ENCODE peak calls at places on chromosome 15, in eight cellular contexts. G is mesendoderm, K is neural progenitor cell, V is AG10803, D is left ventricle myocardium inferior, U is pancreas, H is right lobe of liver, Q is IMR-90. O is an unnamed sample.

GRCh38 chr15:89998141-89998661 is 2.9 kb upstream of the ZNF710 start:
- DNase-seq in G (peak; percentile 55), K (no peak), V (peak; percentile 52), D (no peak), U (peak; percentile 73), H (no peak), Q (peak; percentile 85), O (no peak)

GRCh38 chr15:23859008-23859407 is 171.9 kb upstream of the NDN start:
- DNase-seq in G (no peak), K (no peak), V (no peak), D (no peak), U (no peak), H (no peak), Q (no peak), O (no peak)

GRCh38 chr15:32878849-32879795 is 161.3 kb downstream of the GREM1 start:
- DNase-seq in G (peak; percentile 50), K (no peak), V (peak; percentile 67), D (no peak), U (no peak), H (no peak), Q (no peak), O (no peak)

GRCh38 chr15:56365075-56365711 is at the start of gene TEX9:
- DNase-seq in G (peak; percentile 94), K (peak; percentile 93), V (peak; percentile 81), D (peak; percentile 84), U (peak; percentile 88), H (peak; percentile 90), Q (peak; percentile 80), O (peak; percentile 92)

GRCh38 chr15:31465083-31465955 is 138.7 kb downstream of the KLF13 start:
- DNase-seq in G (no peak), K (no peak), V (no peak), D (no peak), U (no peak), H (no peak), Q (no peak), O (no peak)

GRCh38 chr15:56205061-56205876 is 38.4 kb downstream of the RFX7 start:
- DNase-seq in G (no peak), K (no peak), V (peak; percentile 61), D (no peak), U (no peak), H (no peak), Q (peak; percentile 31), O (no peak)

GRCh38 chr15:35019401-35020327 is 31.6 kb upstream of the ZNF770 start:
- DNase-seq in G (peak; percentile 74), K (no peak), V (peak; percentile 41), D (no peak), U (no peak), H (no peak), Q (peak; percentile 10), O (peak; percentile 12)

GRCh38 chr15:60733196-60733595 is 254.3 kb upstream of the ICE2 start:
- DNase-seq in G (no peak), K (no peak), V (no peak), D (no peak), U (no peak), H (no peak), Q (no peak), O (no peak)

GRCh38 chr15:83655237-83655616 is 1.3 kb downstream of the ADAMTSL3 start:
- DNase-seq in G (no peak), K (no peak), V (no peak), D (no peak), U (no peak), H (no peak), Q (no peak), O (no peak)

GRCh38 chr15:22895465-22896190 is 57.2 kb downstream of the NIPA2 start:
- DNase-seq in G (peak; percentile 85), K (no peak), V (no peak), D (no peak), U (no peak), H (no peak), Q (peak; percentile 34), O (no peak)

GRCh38 chr15:99732711-99733267 is 448 bp downstream of the LYSMD4 start:
- DNase-seq in G (no peak), K (peak; percentile 63), V (no peak), D (peak; percentile 35), U (peak; percentile 61), H (peak; percentile 80), Q (no peak), O (peak; percentile 42)

GRCh38 chr15:40150163-40150925 is 10.5 kb upstream of the BUB1B start:
- DNase-seq in G (no peak), K (no peak), V (peak; percentile 31), D (no peak), U (peak; percentile 47), H (no peak), Q (peak; percentile 48), O (no peak)

GRCh38 chr15:55742498-55742926 is 440 bp downstream of the PRTG start:
- DNase-seq in G (no peak), K (peak; percentile 66), V (no peak), D (peak; percentile 17), U (peak; percentile 20), H (peak; percentile 24), Q (peak; percentile 22), O (no peak)

GRCh38 chr15:54660356-54660755 is 536.4 kb downstream of the RSL24D1 start:
- DNase-seq in G (no peak), K (no peak), V (no peak), D (no peak), U (no peak), H (no peak), Q (no peak), O (no peak)
- H3K4me3 ChIP-seq in G (no peak overlapping the region), K (no peak overlapping the region), V (no peak overlapping the region), D (no peak overlapping the region), U (no peak overlapping the region), H (no peak overlapping the region), Q (no peak overlapping the region), O (no peak overlapping the region)

GRCh38 chr15:70690012-70690411 is 73.3 kb downstream of the UACA start:
- DNase-seq in G (no peak), K (no peak), V (no peak), D (no peak), U (no peak), H (no peak), Q (no peak), O (no peak)
- H3K4me3 ChIP-seq in G (no peak overlapping the region), K (no peak overlapping the region), V (no peak overlapping the region), D (no peak overlapping the region), U (no peak overlapping the region), H (no peak overlapping the region), Q (no peak overlapping the region), O (no peak overlapping the region)

GRCh38 chr15:45454825-45455224 is 67.7 kb downstream of the SLC30A4 start:
- DNase-seq in G (no peak), K (no peak), V (peak; percentile 93), D (peak; percentile 49), U (no peak), H (peak; percentile 66), Q (peak; percentile 98), O (no peak)

GRCh38 chr15:45458746-45459403 is 63.7 kb downstream of the SLC30A4 start:
- DNase-seq in G (peak; percentile 40), K (peak; percentile 65), V (peak; percentile 34), D (peak; percentile 59), U (peak; percentile 65), H (peak; percentile 68), Q (peak; percentile 37), O (peak; percentile 87)

GRCh38 chr15:45457215-45457614 is 65.3 kb downstream of the SLC30A4 start:
- DNase-seq in G (no peak), K (no peak), V (no peak), D (no peak), U (no peak), H (no peak), Q (no peak), O (no peak)

GRCh38 chr15:45456212-45457106 is 66.1 kb downstream of the SLC30A4 start:
- DNase-seq in G (peak; percentile 77), K (no peak), V (peak; percentile 100), D (no peak), U (no peak), H (no peak), Q (peak; percentile 100), O (no peak)

GRCh38 chr15:45457641-45458539 is 64.7 kb downstream of the SLC30A4 start:
- DNase-seq in G (peak; percentile 82), K (peak; percentile 83), V (peak; percentile 73), D (no peak), U (peak; percentile 44), H (no peak), Q (peak; percentile 77), O (peak; percentile 91)
- H3K4me3 ChIP-seq in G (no peak overlapping the region), K (peak overlapping the region; percentile 40), V (peak overlapping the region; percentile 53), D (peak overlapping the region; percentile 68), U (peak overlapping the region; percentile 13), H (peak overlapping the region; percentile 9), Q (peak overlapping the region; percentile 28), O (peak overlapping the region; percentile 11)

DNA sequence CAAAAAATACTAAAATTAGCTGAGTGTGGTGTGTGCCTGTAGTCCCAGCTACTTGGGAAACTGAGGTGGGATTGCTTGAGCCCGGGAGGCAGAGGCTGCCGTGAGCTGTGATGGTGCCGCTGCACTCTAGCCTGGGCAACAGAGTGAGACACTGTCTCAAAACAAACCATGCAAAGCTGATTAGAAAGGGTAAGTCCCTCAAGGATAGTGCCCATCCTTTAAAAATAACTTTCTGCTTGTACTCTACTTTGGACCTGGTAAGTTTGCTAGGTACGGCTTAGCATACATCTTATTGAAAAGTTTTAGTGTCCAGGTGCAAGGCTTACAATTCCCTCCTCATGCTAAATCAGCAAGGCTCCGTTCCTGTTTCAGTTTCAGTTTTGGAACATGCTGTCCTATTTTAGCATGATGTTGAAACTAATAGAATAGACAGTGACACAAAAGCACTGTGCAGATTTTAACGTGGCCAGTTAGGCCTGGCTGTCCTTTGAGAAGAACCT is 21.4 kb downstream of the FEM1B start:
- DNase-seq in G (no peak), K (no peak), V (no peak), D (no peak), U (no peak), H (no peak), Q (no peak), O (no peak)
- H3K4me3 ChIP-seq in G (no peak overlapping the region), K (no peak overlapping the region), V (no peak overlapping the region), D (peak overlapping the region; percentile 51), U (no peak overlapping the region), H (peak overlapping the region; percentile 18), Q (no peak overlapping the region), O (no peak overlapping the region)

DNA sequence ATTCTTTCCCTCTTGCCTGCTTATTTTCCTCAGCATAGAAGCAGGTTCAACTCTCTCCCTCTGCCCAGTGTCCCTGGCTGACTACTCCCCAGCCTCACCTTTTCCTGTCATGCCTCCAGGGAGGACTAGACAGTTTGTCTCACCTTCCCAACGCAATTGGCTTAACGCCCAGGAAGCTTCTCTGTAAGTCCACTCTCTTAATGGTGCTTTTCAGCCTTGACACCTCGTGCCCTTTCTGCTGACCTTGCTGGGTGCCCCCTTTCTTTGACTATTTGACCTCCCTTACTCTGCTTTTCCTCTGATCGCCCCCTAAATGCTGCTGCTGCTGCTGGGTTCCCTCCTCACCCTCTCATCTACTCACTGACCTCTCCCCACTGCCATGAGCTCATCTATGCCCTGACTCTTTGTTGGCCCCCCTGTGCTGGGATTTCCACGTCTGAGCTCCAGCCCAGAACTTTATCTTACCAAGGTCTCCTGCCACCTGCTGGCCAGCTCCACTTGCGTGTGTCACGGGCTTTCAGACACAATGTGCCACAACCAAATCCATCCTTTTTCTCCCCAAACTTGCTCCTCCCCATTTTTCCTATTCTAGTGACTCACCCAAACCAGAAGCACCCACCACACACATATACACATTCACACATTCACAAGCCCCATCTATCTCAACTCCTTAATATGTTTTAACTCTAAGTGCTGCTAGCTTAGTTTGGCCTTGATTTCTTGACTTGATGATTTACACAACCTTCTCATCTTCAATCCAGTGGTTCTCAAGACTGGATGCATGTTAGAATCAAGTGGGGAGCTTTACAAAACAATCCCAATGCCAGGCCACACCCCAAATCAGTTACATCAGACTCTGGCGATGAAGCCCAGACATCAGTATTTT is 16.6 kb downstream of the EPB42 start:
- DNase-seq in G (peak; percentile 76), K (peak; percentile 71), V (peak; percentile 54), D (peak; percentile 36), U (peak; percentile 55), H (peak; percentile 54), Q (peak; percentile 75), O (peak; percentile 41)
- H3K4me3 ChIP-seq in G (no peak overlapping the region), K (no peak overlapping the region), V (no peak overlapping the region), D (no peak overlapping the region), U (no peak overlapping the region), H (no peak overlapping the region), Q (no peak overlapping the region), O (no peak overlapping the region)